ENCODE peak calls at places on chromosomes 11 and 22, in ten cellular contexts. P is upper lobe of right lung; D is tibial nerve; T is CD4-positive, alpha-beta T cell; J is tibial artery; H is GM12865; N is omental fat pad; R is NB4; X is H9; I is cardiac fibroblast. F is an unnamed sample.
A peak's percentile ranks its signal among the peaks of the same experiment; 100 is the strongest.

GRCh38 chr22:46461566-46462180 is 75.7 kb downstream of the CELSR1 start:
- DNase-seq in P (peak; percentile 48), D (no peak), T (no peak), J (no peak), H (no peak), N (no peak), R (no peak), X (no peak), I (no peak), F (no peak)

GRCh38 chr11:57547854-57548377 is 10.5 kb downstream of the SMTNL1 start:
- DNase-seq in P (no peak), D (no peak), T (no peak), J (no peak), H (peak; percentile 37), N (no peak), R (peak; percentile 56), X (no peak), I (no peak), F (peak; percentile 74)

GRCh38 chr22:40684728-40685127 is 5.4 kb downstream of the MCHR1 start:
- DNase-seq in P (no peak), D (no peak), T (no peak), J (no peak), H (no peak), N (no peak), R (no peak), X (peak; percentile 92), I (no peak), F (no peak)

GRCh38 chr11:123452799-123453198 is 22.7 kb downstream of the GRAMD1B start:
- DNase-seq in P (no peak), D (no peak), T (no peak), J (no peak), H (peak; percentile 65), N (no peak), R (no peak), X (no peak), I (no peak), F (no peak)

GRCh38 chr22:39661842-39662676 is 91.5 kb downstream of the CACNA1I start:
- DNase-seq in P (no peak), D (no peak), T (peak; percentile 89), J (no peak), H (no peak), N (no peak), R (no peak), X (peak; percentile 98), I (no peak), F (no peak)

GRCh38 chr22:25069758-25070461 is 117.4 kb downstream of the KIAA1671 start:
- DNase-seq in P (peak; percentile 68), D (no peak), T (peak; percentile 32), J (peak; percentile 50), H (no peak), N (no peak), R (no peak), X (no peak), I (no peak), F (no peak)

GRCh38 chr11:6610591-6610990 is 1.4 kb downstream of the TAF10 start:
- DNase-seq in P (no peak), D (no peak), T (no peak), J (no peak), H (no peak), N (peak; percentile 17), R (no peak), X (peak; percentile 26), I (no peak), F (no peak)

GRCh38 chr22:44892803-44893730 is 116.7 kb downstream of the PHF21B start:
- DNase-seq in P (peak; percentile 57), D (no peak), T (no peak), J (no peak), H (no peak), N (no peak), R (no peak), X (no peak), I (no peak), F (no peak)

GRCh38 chr11:12232819-12233601 is 122.6 kb downstream of the MICAL2 start:
- DNase-seq in P (no peak), D (no peak), T (no peak), J (no peak), H (no peak), N (no peak), R (no peak), X (no peak), I (peak; percentile 94), F (no peak)

GRCh38 chr11:127825185-127825584 is 762.2 kb downstream of the ETS1 start:
- DNase-seq in P (no peak), D (no peak), T (no peak), J (no peak), H (no peak), N (no peak), R (no peak), X (no peak), I (no peak), F (no peak)

GRCh38 chr22:45867118-45867905 is 109.7 kb downstream of the WNT7B start:
- DNase-seq in P (peak; percentile 70), D (no peak), T (no peak), J (no peak), H (no peak), N (no peak), R (no peak), X (peak; percentile 51), I (peak; percentile 41), F (peak; percentile 69)

GRCh38 chr22:38953577-38954413 is 3.6 kb upstream of the APOBEC3A start:
- DNase-seq in P (no peak), D (no peak), T (peak; percentile 14), J (no peak), H (peak; percentile 96), N (no peak), R (peak; percentile 56), X (no peak), I (peak; percentile 17), F (peak; percentile 91)

GRCh38 chr11:11842426-11843008 is 745 bp downstream of the USP47 start:
- DNase-seq in P (no peak), D (no peak), T (peak; percentile 51), J (peak; percentile 65), H (peak; percentile 83), N (no peak), R (peak; percentile 90), X (no peak), I (peak; percentile 88), F (peak; percentile 64)

GRCh38 chr11:75013051-75013450 is 24.3 kb downstream of the NEU3 start:
- DNase-seq in P (no peak), D (no peak), T (no peak), J (no peak), H (no peak), N (no peak), R (peak; percentile 18), X (no peak), I (peak; percentile 49), F (no peak)

GRCh38 chr11:19698493-19699292 is 13.9 kb upstream of the NAV2 start:
- DNase-seq in P (no peak), D (no peak), T (no peak), J (peak; percentile 87), H (no peak), N (no peak), R (no peak), X (no peak), I (peak; percentile 82), F (no peak)

DNA sequence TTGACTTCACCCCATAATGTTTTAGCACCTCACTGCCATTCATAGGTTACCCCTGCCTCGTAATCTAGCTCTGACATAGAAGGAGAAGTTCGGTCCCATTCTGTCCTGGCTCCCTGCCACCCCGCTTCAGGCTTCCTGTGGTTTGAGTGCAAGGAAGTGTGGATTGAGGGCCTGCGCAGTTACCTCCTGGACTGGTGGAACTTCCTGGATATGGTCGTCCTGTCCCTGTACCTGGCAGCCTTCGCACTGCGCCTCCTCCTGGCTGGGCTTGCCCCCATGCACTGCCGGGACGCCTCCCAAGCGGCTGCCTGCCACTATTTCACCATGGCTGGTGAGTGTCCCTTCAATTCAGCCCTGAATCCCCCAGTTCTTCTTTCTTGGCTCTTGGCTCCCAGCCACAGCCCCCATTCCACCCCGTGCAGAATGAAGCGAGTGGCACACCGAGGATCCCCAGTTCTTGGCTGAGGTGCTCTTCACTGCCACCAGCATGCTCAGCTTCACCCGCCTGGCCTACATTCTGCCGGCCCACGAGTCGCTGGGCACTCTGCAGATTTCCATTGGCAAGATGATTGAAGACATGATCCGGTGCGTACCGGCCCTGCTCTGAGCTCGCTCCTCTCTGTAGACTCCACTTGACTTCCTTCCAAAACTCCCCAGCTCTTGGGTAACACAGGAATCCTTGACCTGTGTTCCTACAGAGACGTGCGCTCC is 15.4 kb downstream of the ART5 start:
- DNase-seq in P (peak; percentile 81), D (peak; percentile 44), T (no peak), J (peak; percentile 81), H (no peak), N (no peak), R (no peak), X (peak; percentile 57), I (no peak), F (no peak)
- TF ChIP-seq CTCF in P (no peak), D (no peak), T (no peak), J (no peak), H (no peak), N (no peak), R (no peak), X (peak; percentile 39), I (no peak), F (no peak)

GRCh38 chr11:130139401-130139800 is 20.2 kb upstream of the ST14 start:
- DNase-seq in P (no peak), D (no peak), T (no peak), J (no peak), H (no peak), N (no peak), R (no peak), X (no peak), I (no peak), F (no peak)
- TF ChIP-seq CTCF in P (no peak), D (no peak), T (no peak), J (no peak), H (no peak), N (no peak), R (no peak), X (no peak), I (no peak), F (no peak)

GRCh38 chr11:60706931-60707330 is 7.5 kb downstream of the MS4A8 start:
- DNase-seq in P (no peak), D (no peak), T (no peak), J (no peak), H (no peak), N (no peak), R (no peak), X (no peak), I (no peak), F (no peak)

GRCh38 chr11:60705895-60706294 is 6.5 kb downstream of the MS4A8 start:
- DNase-seq in P (no peak), D (no peak), T (no peak), J (no peak), H (no peak), N (no peak), R (no peak), X (no peak), I (no peak), F (no peak)

GRCh38 chr11:60711316-60711715 is 11.9 kb downstream of the MS4A8 start:
- DNase-seq in P (no peak), D (no peak), T (no peak), J (no peak), H (no peak), N (no peak), R (no peak), X (no peak), I (no peak), F (no peak)

GRCh38 chr11:60710482-60710881 is 11.1 kb downstream of the MS4A8 start:
- DNase-seq in P (no peak), D (no peak), T (no peak), J (no peak), H (no peak), N (no peak), R (no peak), X (peak; percentile 62), I (no peak), F (no peak)
- TF ChIP-seq CTCF in P (no peak), D (no peak), T (no peak), J (no peak), H (no peak), N (no peak), R (peak; percentile 6), X (peak; percentile 64), I (peak; percentile 11), F (no peak)

GRCh38 chr11:44934735-44935250 is 15.9 kb downstream of the TP53I11 start:
- DNase-seq in P (no peak), D (no peak), T (no peak), J (no peak), H (no peak), N (no peak), R (no peak), X (no peak), I (no peak), F (no peak)
- TF ChIP-seq CTCF in P (no peak), D (no peak), T (no peak), J (no peak), H (no peak), N (no peak), R (no peak), X (no peak), I (no peak), F (no peak)

F was measured in GM20000.